ENCODE peak calls at places on chromosomes 5 and 9, in five cellular contexts. Q is body of pancreas, E is AG04450, S is PC-3, K is aorta. P is an unnamed sample.

GRCh38 chr5:100595152-100595811 is 60.1 kb downstream of the FAM174A start:
- DNase-seq in S (peak; percentile 87), Q (peak; percentile 86), E (peak; percentile 89), K (peak; percentile 68), P (peak; percentile 23)

GRCh38 chr9:134660407-134660806 is 18.8 kb downstream of the COL5A1 start:
- DNase-seq in K (no peak), Q (no peak), E (no peak), S (peak; percentile 7), P (no peak)

GRCh38 chr5:95823738-95824609 is 1.4 kb upstream of the GLRX start:
- DNase-seq in Q (peak; percentile 29), E (peak; percentile 89), S (peak; percentile 92), K (peak; percentile 84), P (peak; percentile 50)

GRCh38 chr9:91223000-91223399 is 138.7 kb downstream of the AUH start:
- DNase-seq in K (no peak), E (no peak), Q (no peak), S (no peak), P (no peak)

GRCh38 chr5:88680253-88681132 is 202.5 kb downstream of the MEF2C start:
- DNase-seq in E (no peak), Q (peak; percentile 63), K (peak; percentile 72), S (peak; percentile 80), P (peak; percentile 66)

GRCh38 chr9:122788831-122789230 is at the start of gene OR5C1:
- DNase-seq in K (no peak), S (no peak), E (no peak), Q (no peak), P (no peak)

GRCh38 chr5:36027711-36028110 is 36.5 kb upstream of the UGT3A1 start:
- DNase-seq in Q (no peak), E (no peak), S (no peak), K (no peak), P (no peak)

GRCh38 chr5:96026334-96027065 is 64.8 kb upstream of the ELL2 start:
- DNase-seq in S (peak; percentile 82), E (peak; percentile 34), Q (no peak), K (no peak), P (no peak)

GRCh38 chr5:148856009-148856367 is 29.6 kb downstream of the ADRB2 start:
- DNase-seq in Q (no peak), S (peak; percentile 26), K (no peak), E (no peak), P (no peak)

GRCh38 chr5:78506296-78507049 is 142.1 kb downstream of the LHFPL2 start:
- DNase-seq in E (no peak), Q (no peak), K (no peak), S (no peak), P (no peak)

GRCh38 chr9:92535940-92536850 is at the start of gene ECM2:
- DNase-seq in S (no peak), K (no peak), Q (no peak), E (no peak), P (no peak)
- H3K4me3 ChIP-seq in S (no peak within 1 kb of the TSS), K (peak within 1 kb of the TSS; percentile 67), Q (no peak within 1 kb of the TSS), E (peak within 1 kb of the TSS; percentile 46), P (peak within 1 kb of the TSS; percentile 51)

GRCh38 chr5:137733922-137734695 is 1.8 kb downstream of the KLHL3 start:
- DNase-seq in E (no peak), Q (no peak), S (no peak), K (no peak), P (no peak)
- H3K4me3 ChIP-seq in E (peak overlapping the region; percentile 66), Q (no peak overlapping the region), S (peak overlapping the region; percentile 77), K (no peak overlapping the region), P (peak overlapping the region; percentile 68)

GRCh38 chr9:89178162-89179120 is at the start of gene SHC3:
- DNase-seq in E (no peak), Q (peak; percentile 30), K (no peak), S (no peak), P (no peak)

GRCh38 chr9:89177401-89178161 is 1.0 kb downstream of the SHC3 start:
- DNase-seq in Q (peak; percentile 42), E (no peak), K (no peak), S (no peak), P (no peak)

GRCh38 chr9:89182369-89182768 is 3.8 kb upstream of the SHC3 start:
- DNase-seq in S (no peak), Q (no peak), K (no peak), E (no peak), P (no peak)

GRCh38 chr9:89179535-89179919 is 909 bp upstream of the SHC3 start:
- DNase-seq in S (peak; percentile 17), Q (no peak), E (no peak), K (no peak), P (no peak)

GRCh38 chr9:89179920-89180667 is 1.5 kb upstream of the SHC3 start:
- DNase-seq in Q (peak; percentile 95), K (peak; percentile 93), S (peak; percentile 93), E (peak; percentile 92), P (peak; percentile 87)
- H3K4me3 ChIP-seq in Q (no peak overlapping the region), K (peak overlapping the region; percentile 22), S (peak overlapping the region; percentile 72), E (peak overlapping the region; percentile 58), P (peak overlapping the region; percentile 67)

DNA sequence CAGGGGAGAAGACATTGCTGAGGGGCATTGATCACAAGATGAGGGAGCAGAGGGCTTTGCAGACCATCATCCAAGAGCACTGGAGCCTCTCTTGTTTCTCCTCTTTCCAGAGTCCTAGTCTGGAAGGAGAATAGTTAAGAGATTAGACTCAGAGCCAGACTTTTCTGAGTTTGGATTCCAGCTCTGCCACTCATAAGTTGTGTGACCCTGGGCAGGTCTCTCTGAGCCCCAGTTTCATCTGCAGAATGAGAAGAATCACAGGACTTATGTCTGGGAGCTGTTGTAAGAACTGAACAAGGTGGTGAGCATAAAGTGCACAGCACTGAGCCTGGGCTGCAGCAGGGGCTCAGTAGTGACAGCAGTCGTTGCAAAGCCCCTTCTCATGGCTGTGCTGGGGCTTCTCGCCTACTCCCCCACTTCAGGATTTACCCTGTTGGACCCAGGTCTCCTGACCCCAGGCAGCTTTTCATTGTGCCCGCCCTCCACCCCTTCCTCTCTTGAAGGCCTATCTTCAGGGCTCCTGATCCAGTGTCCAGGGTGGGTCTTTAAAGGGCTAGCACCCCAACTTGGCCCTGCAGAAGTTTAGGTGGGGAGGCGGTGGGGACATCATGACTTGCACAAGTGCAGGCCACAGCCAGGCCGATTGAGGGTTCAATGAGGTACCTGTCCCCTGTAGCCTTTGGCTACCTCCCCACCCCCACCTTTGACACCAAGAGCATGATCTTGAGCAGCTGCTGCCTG is 1.5 kb downstream of the SYNPO start:
- DNase-seq in Q (no peak), K (no peak), S (peak; percentile 30), E (no peak), P (no peak)
- H3K4me3 ChIP-seq in Q (no peak overlapping the region), K (no peak overlapping the region), S (peak overlapping the region; percentile 64), E (peak overlapping the region; percentile 74), P (peak overlapping the region; percentile 66)